ENCODE peak calls at places on chromosome 9, in six cellular contexts. H, X, P, L, I and G are unnamed samples.

GRCh38 chr9:82180711-82181110 is 192.1 kb downstream of the SPATA31D1 start:
- DNase-seq in X (no peak), L (no peak), P (no peak), H (no peak), I (no peak), G (no peak)

GRCh38 chr9:15332939-15333338 is 25.9 kb upstream of the TTC39B start:
- DNase-seq in L (no peak), P (no peak), X (no peak), I (no peak), H (no peak), G (no peak)

GRCh38 chr9:2411459-2412215 is 209.9 kb upstream of the VLDLR start:
- DNase-seq in I (no peak), P (peak), L (no peak), X (no peak), H (no peak), G (peak)

GRCh38 chr9:14846871-14847311 is 63.3 kb downstream of the FREM1 start:
- DNase-seq in L (peak), I (peak), P (peak), X (peak), H (peak), G (peak)

GRCh38 chr9:88949961-88950340 is 41.3 kb upstream of the S1PR3 start:
- DNase-seq in I (no peak), P (peak), H (no peak), L (no peak), X (no peak), G (no peak)

GRCh38 chr9:38082456-38083287 is 13.6 kb upstream of the SHB start:
- DNase-seq in P (peak), I (no peak), H (no peak), L (no peak), X (no peak), G (no peak)

GRCh38 chr9:128689820-128690683 is 1.0 kb downstream of the SET start:
- DNase-seq in X (no peak), H (peak), L (no peak), P (peak), I (peak), G (peak)

GRCh38 chr9:37157978-37158377 is 37.6 kb downstream of the ZCCHC7 start:
- DNase-seq in X (no peak), P (no peak), L (no peak), H (no peak), I (no peak), G (no peak)

GRCh38 chr9:18385676-18386075 is 88.3 kb upstream of the ADAMTSL1 start:
- DNase-seq in I (no peak), X (no peak), H (no peak), L (no peak), P (peak), G (no peak)

GRCh38 chr9:90942555-90942954 is 140.9 kb downstream of the SYK start:
- DNase-seq in P (no peak), L (no peak), I (no peak), H (no peak), X (peak), G (no peak)

GRCh38 chr9:127049581-127049980 is 72.9 kb downstream of the ANGPTL2 start:
- DNase-seq in X (no peak), P (no peak), H (no peak), I (no peak), L (no peak), G (no peak)

GRCh38 chr9:128106940-128107259 is 20.6 kb downstream of the PTGES2 start:
- DNase-seq in P (no peak), X (no peak), H (no peak), L (no peak), I (no peak), G (no peak)

GRCh38 chr9:136364942-136365774 is 1.6 kb upstream of the DNLZ start:
- DNase-seq in P (no peak), X (no peak), L (no peak), H (peak), I (no peak), G (no peak)

GRCh38 chr9:138105561-138106505 is 228.3 kb downstream of the CACNA1B start:
- DNase-seq in P (no peak), X (no peak), L (no peak), I (no peak), H (peak), G (no peak)
- TF ChIP-seq EZH2phosphoT487 in P (no peak), X (no peak), L (no peak), I (no peak), H (no peak), G (no peak)

DNA sequence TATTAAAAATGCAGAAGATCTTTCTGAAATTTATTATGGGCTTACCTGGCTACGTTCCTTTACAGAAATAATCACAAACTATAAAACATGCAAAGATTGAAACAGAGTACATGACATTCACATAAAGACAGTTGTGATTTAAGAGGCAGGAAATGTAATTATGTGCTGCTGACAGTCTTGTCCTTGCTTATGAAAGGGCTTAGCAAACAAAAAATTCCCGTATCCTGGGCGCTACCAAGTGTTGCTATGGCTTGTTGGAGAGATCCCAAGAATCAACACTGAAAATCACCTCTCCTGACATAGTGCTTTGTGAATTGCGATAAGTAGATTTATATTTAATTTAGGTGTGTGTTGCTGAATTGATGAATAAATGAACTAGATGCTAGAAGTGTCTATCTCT is 352.5 kb upstream of the C9orf72 start:
- DNase-seq in I (no peak), X (no peak), P (no peak), L (no peak), H (no peak), G (no peak)
- TF ChIP-seq EZH2phosphoT487 in I (no peak), X (no peak), P (no peak), L (no peak), H (no peak), G (no peak)

GRCh38 chr9:33044677-33045282 is 19.7 kb downstream of the DNAJA1 start:
- DNase-seq in X (no peak), H (peak), L (no peak), I (no peak), P (no peak), G (peak)
- TF ChIP-seq EZH2phosphoT487 in X (no peak), H (no peak), L (no peak), I (no peak), P (no peak), G (no peak)

GRCh38 chr9:28887188-28887884 is 1314.1 kb upstream of the C9orf72 start:
- DNase-seq in I (no peak), X (peak), L (no peak), H (no peak), P (no peak), G (no peak)
- TF ChIP-seq EZH2phosphoT487 in I (no peak), X (no peak), L (no peak), H (no peak), P (no peak), G (no peak)

GRCh38 chr9:97468658-97469448 is 32.6 kb upstream of the TMOD1 start:
- DNase-seq in X (peak), L (peak), I (peak), H (peak), P (peak), G (peak)

GRCh38 chr9:97462159-97462558 is 39.3 kb upstream of the TMOD1 start:
- DNase-seq in H (no peak), I (no peak), P (no peak), L (no peak), X (no peak), G (no peak)

GRCh38 chr9:97462914-97463313 is 38.6 kb upstream of the TMOD1 start:
- DNase-seq in L (no peak), I (no peak), H (no peak), P (no peak), X (no peak), G (peak)
- TF ChIP-seq EZH2phosphoT487 in L (no peak), I (no peak), H (no peak), P (no peak), X (no peak), G (no peak)

GRCh38 chr9:25936031-25936430 is 257.8 kb upstream of the TUSC1 start:
- DNase-seq in X (no peak), L (no peak), P (no peak), H (no peak), I (no peak), G (no peak)
- TF ChIP-seq EZH2phosphoT487 in X (no peak), L (no peak), P (no peak), H (no peak), I (no peak), G (no peak)

GRCh38 chr9:115649991-115650472 is 503.6 kb upstream of the PAPPA start:
- DNase-seq in L (no peak), P (peak), I (no peak), X (no peak), H (no peak), G (no peak)
- TF ChIP-seq EZH2phosphoT487 in L (no peak), P (no peak), I (no peak), X (no peak), H (no peak), G (no peak)